ENCODE peak calls at places on chromosomes 3 and 15, in seven cellular contexts. R is thyroid gland, F is lower lobe of right lung, E is cardiac fibroblast, J is Peyer's patch, Y is glutamatergic neuron, Z is stomach. G is an unnamed sample.

GRCh38 chr15:49423021-49423420 is at the start of gene FGF7:
- DNase-seq in Y (no peak), E (peak), Z (no peak), F (no peak), R (no peak), J (no peak), G (peak)

GRCh38 chr15:44215594-44215993 is 20.5 kb upstream of the FRMD5 start:
- DNase-seq in R (no peak), J (no peak), Z (no peak), F (no peak), Y (no peak), E (peak), G (peak)

GRCh38 chr3:71543371-71544016 is 40.0 kb downstream of the FOXP1 start:
- DNase-seq in Z (no peak), E (no peak), F (no peak), Y (no peak), J (no peak), R (no peak), G (no peak)

GRCh38 chr3:34078418-34078817 is 280.0 kb downstream of the PDCD6IP start:
- DNase-seq in J (no peak), Y (no peak), F (no peak), R (no peak), Z (no peak), E (no peak), G (no peak)

GRCh38 chr3:156792945-156793344 is 33.2 kb upstream of the LEKR1 start:
- DNase-seq in R (peak), J (no peak), E (peak), Y (no peak), Z (no peak), F (no peak), G (peak)

GRCh38 chr15:74302821-74303359 is 64.6 kb downstream of the CYP11A1 start:
- DNase-seq in J (no peak), Z (peak), R (peak), Y (peak), F (no peak), E (peak), G (no peak)

GRCh38 chr3:107680698-107681097 is 157.9 kb downstream of the BBX start:
- DNase-seq in F (no peak), Y (no peak), Z (no peak), J (no peak), R (no peak), E (peak), G (peak)

GRCh38 chr15:62326460-62327011 is 161.5 kb upstream of the C2CD4B start:
- DNase-seq in Y (no peak), Z (no peak), F (no peak), R (no peak), E (no peak), J (no peak), G (no peak)

GRCh38 chr3:173660645-173661299 is 263.2 kb downstream of the NLGN1 start:
- DNase-seq in Y (no peak), F (no peak), R (peak), E (peak), Z (no peak), J (no peak), G (no peak)

GRCh38 chr15:75945953-75946352 is 42.3 kb downstream of the FBXO22 start:
- DNase-seq in E (peak), R (no peak), Z (no peak), Y (no peak), F (no peak), J (no peak), G (peak)

GRCh38 chr3:172233474-172234277 is 194.3 kb downstream of the FNDC3B start:
- DNase-seq in E (no peak), J (no peak), F (no peak), Y (no peak), Z (no peak), R (no peak), G (no peak)

GRCh38 chr3:62378329-62378789 is 5.0 kb upstream of the FEZF2 start:
- DNase-seq in Z (no peak), E (no peak), F (no peak), J (no peak), R (no peak), Y (peak), G (no peak)

GRCh38 chr3:111662907-111663306 is 67.8 kb upstream of the ZBED2 start:
- DNase-seq in J (no peak), Y (no peak), E (no peak), Z (no peak), R (no peak), F (no peak), G (no peak)

GRCh38 chr3:151282921-151283320 is 4.6 kb upstream of the P2RY14 start:
- DNase-seq in Y (no peak), Z (no peak), R (no peak), E (peak), J (no peak), F (no peak), G (peak)

GRCh38 chr3:53163459-53164387 is 2.7 kb downstream of the PRKCD start:
- DNase-seq in E (no peak), F (no peak), Y (no peak), R (no peak), Z (no peak), J (no peak), G (no peak)

GRCh38 chr15:42133892-42134502 is 22.4 kb downstream of the PLA2G4F start:
- DNase-seq in Y (peak), Z (peak), R (peak), J (peak), F (peak), E (peak), G (peak)

GRCh38 chr3:155517907-155518306 is 224.4 kb upstream of the STRIT1 start:
- DNase-seq in E (peak), Z (no peak), J (no peak), Y (no peak), R (no peak), F (no peak), G (peak)

GRCh38 chr3:159077860-159078259 is 276.0 kb downstream of the MFSD1 start:
- DNase-seq in R (no peak), J (no peak), E (peak), Z (no peak), F (no peak), Y (no peak), G (peak)

GRCh38 chr15:67833504-67834248 is 6.2 kb downstream of the RNU6-1 start:
- DNase-seq in R (peak), Z (peak), Y (peak), E (peak), F (no peak), J (peak), G (no peak)

GRCh38 chr3:101989578-101990200 is 140.4 kb downstream of the NFKBIZ start:
- DNase-seq in Y (no peak), F (no peak), E (no peak), J (no peak), Z (no peak), R (no peak), G (no peak)

GRCh38 chr15:31024330-31024729 is 32.9 kb upstream of the MTMR10 start:
- DNase-seq in E (peak), J (no peak), R (peak), F (no peak), Y (no peak), Z (no peak), G (peak)

GRCh38 chr15:79431636-79432344 is at the start of gene MINAR1:
- DNase-seq in Y (peak), J (no peak), E (peak), R (peak), Z (no peak), F (no peak), G (peak)

GRCh38 chr3:98962189-98962930 is 60.9 kb upstream of the DCBLD2 start:
- DNase-seq in E (peak), F (no peak), R (no peak), Y (no peak), Z (no peak), J (no peak), G (peak)

GRCh38 chr3:32399030-32399620 is 7.5 kb downstream of the CMTM7 start:
- DNase-seq in Z (no peak), R (no peak), E (peak), F (no peak), J (no peak), Y (no peak), G (peak)

GRCh38 chr15:45157056-45157455 is 27.3 kb downstream of the DUOX1 start:
- DNase-seq in Y (no peak), F (no peak), E (peak), R (no peak), J (no peak), Z (no peak), G (peak)

GRCh38 chr3:182683335-182684257 is 109.7 kb upstream of the ATP11B start:
- DNase-seq in R (peak), F (no peak), J (peak), Y (peak), Z (peak), E (peak), G (peak)

GRCh38 chr15:23860290-23860751 is 173.2 kb upstream of the NDN start:
- DNase-seq in R (no peak), E (no peak), Z (no peak), Y (no peak), J (no peak), F (no peak), G (no peak)

GRCh38 chr15:60787737-60788513 is 309.0 kb upstream of the ICE2 start:
- DNase-seq in R (no peak), J (no peak), Y (no peak), Z (no peak), E (peak), F (no peak), G (peak)

GRCh38 chr3:130835483-130835882 is 58.4 kb upstream of the ATP2C1 start:
- DNase-seq in J (no peak), Z (no peak), E (no peak), F (no peak), R (no peak), Y (no peak), G (no peak)

GRCh38 chr3:171163724-171164465 is 137.4 kb upstream of the SLC2A2 start:
- DNase-seq in J (no peak), Z (no peak), E (no peak), Y (no peak), F (no peak), R (no peak), G (peak)

GRCh38 chr3:152121292-152121654 is 147.5 kb upstream of the MBNL1 start:
- DNase-seq in E (peak), J (no peak), F (no peak), Z (no peak), Y (no peak), R (no peak), G (peak)

GRCh38 chr15:33601461-33601860 is 290.7 kb downstream of the RYR3 start:
- DNase-seq in J (no peak), F (no peak), E (no peak), Z (no peak), R (no peak), Y (no peak), G (no peak)

GRCh38 chr15:63972801-63973200 is 73.5 kb downstream of the DAPK2 start:
- DNase-seq in R (no peak), Y (no peak), Z (no peak), E (peak), F (no peak), J (no peak), G (no peak)

DNA sequence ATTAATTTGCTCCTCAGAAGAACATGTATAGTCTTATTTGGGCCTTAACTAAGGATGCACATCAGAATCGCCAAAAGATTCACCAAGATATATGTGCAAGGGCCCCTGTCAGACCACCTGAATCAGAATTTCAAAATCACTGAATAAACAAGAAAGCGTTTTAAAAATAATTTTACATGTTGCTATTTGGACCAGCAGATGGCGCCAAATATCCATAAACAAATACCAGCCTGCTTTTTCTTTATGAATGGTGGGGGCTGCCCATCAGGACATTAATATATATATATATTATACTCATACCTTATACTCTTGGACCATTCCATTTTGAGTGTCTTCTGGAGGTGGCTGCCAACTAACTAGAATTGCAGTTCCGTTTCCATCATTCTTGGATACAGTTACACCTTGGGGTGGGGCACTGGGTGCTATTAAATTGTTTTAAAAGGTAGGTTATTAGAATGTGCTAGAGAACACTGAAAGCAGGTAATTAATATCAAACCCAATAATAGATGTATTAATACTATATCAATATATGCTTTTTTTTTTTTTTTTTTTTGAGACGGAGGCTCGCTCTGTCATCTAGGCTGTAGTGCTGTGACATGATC is 1108.3 kb downstream of the ROBO1 start:
- DNase-seq in Y (no peak), Z (peak), F (no peak), R (peak), E (peak), J (no peak), G (peak)
- TF ChIP-seq CTCF in Y (peak), Z (no peak), F (peak), R (peak), E (peak), J (peak), G (peak)

DNA sequence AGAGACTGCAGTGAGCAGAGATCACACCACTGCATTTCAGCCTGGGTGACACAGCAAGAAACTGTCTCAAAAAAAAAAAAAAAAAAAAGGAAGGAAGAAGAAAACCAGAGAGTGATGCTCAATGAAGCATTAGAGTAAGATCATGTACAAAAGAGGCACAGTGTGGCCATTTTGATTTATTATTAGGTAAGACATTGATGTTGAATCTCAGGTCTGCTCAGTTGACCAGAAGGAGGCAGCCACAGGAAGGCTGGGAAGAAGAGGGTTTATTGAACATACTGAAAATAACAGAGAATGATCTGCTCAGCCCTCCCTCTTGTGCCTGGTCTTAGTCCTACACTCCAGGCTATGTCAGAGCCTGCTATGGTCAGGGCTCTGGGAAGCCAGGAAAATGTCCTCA is 15.6 kb downstream of the LRRK1 start:
- DNase-seq in Y (no peak), R (no peak), E (peak), Z (no peak), J (no peak), F (no peak), G (peak)
- TF ChIP-seq CTCF in Y (no peak), R (no peak), E (peak), Z (no peak), J (no peak), F (no peak), G (peak)

GRCh38 chr3:184808021-184808420 is 3.9 kb upstream of the VPS8 start:
- DNase-seq in Z (no peak), J (no peak), Y (peak), E (no peak), R (no peak), F (no peak), G (no peak)
- TF ChIP-seq CTCF in Z (no peak), J (peak), Y (no peak), E (peak), R (no peak), F (no peak), G (peak)

GRCh38 chr15:91099616-91100560 is at the start of gene SV2B:
- DNase-seq in Z (peak), R (peak), J (no peak), E (peak), F (no peak), Y (peak), G (peak)
- TF ChIP-seq CTCF in Z (no peak), R (no peak), J (no peak), E (peak), F (no peak), Y (no peak), G (peak)

GRCh38 chr3:125075738-125076137 is 19.9 kb upstream of the HEG1 start:
- DNase-seq in R (no peak), F (no peak), Z (no peak), J (no peak), Y (peak), E (no peak), G (no peak)
- TF ChIP-seq CTCF in R (no peak), F (no peak), Z (no peak), J (no peak), Y (peak), E (no peak), G (no peak)

DNA sequence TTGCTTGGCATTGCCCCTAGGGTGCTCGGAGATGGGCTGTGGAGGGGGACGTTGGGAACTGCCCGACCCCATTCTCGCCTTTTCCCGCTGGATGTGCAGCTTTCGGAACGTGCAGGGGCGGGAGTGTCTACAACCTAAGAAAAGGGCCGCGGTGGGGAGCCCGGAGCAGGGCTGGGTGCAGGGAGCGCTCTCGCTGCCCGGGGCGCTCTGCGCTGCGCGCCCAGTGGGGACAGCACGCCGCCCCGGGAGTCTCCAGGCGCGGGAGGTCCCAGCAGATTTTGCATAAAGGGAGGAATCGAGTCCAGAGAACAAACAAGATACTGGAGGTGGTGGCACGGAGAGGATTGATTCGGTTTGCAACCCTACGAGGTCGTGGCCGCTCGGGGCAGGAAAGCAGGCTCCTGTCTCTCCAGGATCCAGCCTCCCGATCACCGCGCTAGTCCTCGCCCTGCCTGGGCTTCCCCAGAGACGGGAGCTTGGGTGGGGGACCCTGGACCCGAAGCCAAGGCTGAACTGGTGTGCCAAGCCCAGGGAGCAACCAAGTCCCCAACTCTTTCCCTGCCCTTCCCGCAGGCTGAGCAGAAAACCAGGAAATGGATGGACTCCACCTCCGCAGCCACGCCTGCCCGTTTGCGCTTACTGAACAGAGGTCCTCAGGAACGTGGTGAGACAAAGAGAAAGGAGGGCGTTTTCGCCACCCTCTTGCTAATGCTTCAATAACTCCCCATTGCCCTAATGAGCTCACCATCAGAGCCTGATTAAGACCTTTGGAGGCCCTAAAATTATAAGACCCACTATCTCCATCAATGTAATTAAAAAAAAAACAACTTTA is 59.7 kb downstream of the NOX5 start:
- DNase-seq in F (peak), Y (peak), J (no peak), Z (peak), E (peak), R (peak), G (peak)
- TF ChIP-seq CTCF in F (no peak), Y (no peak), J (peak), Z (no peak), E (peak), R (no peak), G (no peak)

GRCh38 chr3:167102071-167102470 is 278.0 kb downstream of the ZBBX start:
- DNase-seq in Z (no peak), F (no peak), J (no peak), R (no peak), E (no peak), Y (no peak), G (peak)
- TF ChIP-seq CTCF in Z (no peak), F (no peak), J (peak), R (no peak), E (no peak), Y (peak), G (peak)

DNA sequence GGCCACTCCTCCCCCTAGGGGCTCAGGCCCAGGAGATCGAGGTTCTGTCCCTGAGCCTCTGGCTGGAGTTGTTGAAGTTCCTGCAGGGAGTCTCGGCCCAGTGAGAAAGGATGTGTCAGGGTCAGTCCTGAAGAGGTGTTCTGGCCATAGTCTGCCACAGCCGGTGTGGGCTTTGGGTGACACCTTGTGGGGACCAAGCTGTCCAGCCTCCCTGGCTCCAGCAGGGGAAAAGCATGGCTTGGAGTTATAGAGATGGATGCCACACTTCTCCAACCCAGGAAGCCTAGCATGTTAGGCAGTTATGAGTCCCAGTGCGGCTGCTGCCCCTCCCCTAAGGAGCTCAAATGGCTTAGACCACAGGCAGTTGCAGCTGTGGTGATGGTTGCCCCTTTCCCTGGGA is 945.6 kb upstream of the GBE1 start:
- DNase-seq in F (no peak), Y (peak), Z (no peak), E (no peak), R (no peak), J (no peak), G (no peak)
- TF ChIP-seq CTCF in F (no peak), Y (no peak), Z (no peak), E (no peak), R (no peak), J (no peak), G (no peak)

GRCh38 chr3:132722165-132723023 is at the start of gene NPHP3:
- DNase-seq in Z (peak), F (peak), Y (peak), E (peak), J (peak), R (peak), G (peak)
- TF ChIP-seq CTCF in Z (no peak), F (peak), Y (no peak), E (no peak), J (no peak), R (no peak), G (no peak)

GRCh38 chr3:11847607-11848006 is 922 bp upstream of the TAMM41 start:
- DNase-seq in F (no peak), Y (no peak), R (no peak), J (no peak), E (no peak), Z (no peak), G (no peak)
- TF ChIP-seq CTCF in F (no peak), Y (no peak), R (no peak), J (peak), E (no peak), Z (no peak), G (no peak)